ENCODE peak calls at places on chromosomes 13 and 19, in nine cellular contexts. Z is kidney; H is ureter; E is DMS 273 treated with DMSO at 0.1 percent for 48 hours; R is hepatic stellate cell; P is H54; Q is mesendoderm; S is stomach; A is effector memory CD8-positive, alpha-beta T cell. T is an unnamed sample.

GRCh38 chr13:72293206-72293605 is 426.2 kb upstream of the DACH1 start:
- DNase-seq in Z (no peak), H (no peak), E (no peak), R (no peak), P (no peak), Q (no peak), S (no peak), A (no peak), T (no peak)

GRCh38 chr13:85833938-85834337 is 34.7 kb upstream of the SLITRK6 start:
- DNase-seq in Z (no peak), H (no peak), E (no peak), R (no peak), P (no peak), Q (no peak), S (no peak), A (no peak), T (no peak)

GRCh38 chr19:46116121-46116520 is 8.4 kb downstream of the IGFL3 start:
- DNase-seq in Z (no peak), H (no peak), E (no peak), R (no peak), P (no peak), Q (no peak), S (no peak), A (no peak), T (no peak)

GRCh38 chr19:2032296-2032941 is 16.9 kb upstream of the BTBD2 start:
- DNase-seq in Z (peak), H (peak), E (peak), R (peak), P (peak), Q (no peak), S (peak), A (no peak), T (peak)

GRCh38 chr19:42010245-42011126 is 16.5 kb upstream of the ATP1A3 start:
- DNase-seq in Z (no peak), H (no peak), E (no peak), R (peak), P (no peak), Q (peak), S (no peak), A (no peak), T (no peak)

GRCh38 chr19:2271516-2272103 is 10.4 kb downstream of the PEAK3 start:
- DNase-seq in Z (peak), H (no peak), E (no peak), R (peak), P (no peak), Q (no peak), S (no peak), A (no peak), T (no peak)

GRCh38 chr19:2168619-2169424 is 5.1 kb downstream of the DOT1L start:
- DNase-seq in Z (peak), H (peak), E (no peak), R (peak), P (peak), Q (peak), S (peak), A (peak), T (peak)

GRCh38 chr13:66795636-66796035 is 434.5 kb downstream of the PCDH9 start:
- DNase-seq in Z (no peak), H (no peak), E (no peak), R (no peak), P (no peak), Q (no peak), S (no peak), A (no peak), T (no peak)

GRCh38 chr19:6999938-7000732 is 21.1 kb downstream of the MBD3L2B start:
- DNase-seq in Z (no peak), H (no peak), E (no peak), R (no peak), P (no peak), Q (no peak), S (no peak), A (no peak), T (no peak)

GRCh38 chr13:32905063-32905863 is 111.0 kb upstream of the KL start:
- DNase-seq in Z (no peak), H (no peak), E (no peak), R (no peak), P (no peak), Q (peak), S (no peak), A (no peak), T (no peak)

GRCh38 chr13:43285891-43286602 is 262.7 kb downstream of the DNAJC15 start:
- DNase-seq in Z (no peak), H (no peak), E (no peak), R (no peak), P (no peak), Q (no peak), S (no peak), A (no peak), T (no peak)

T was measured in Calu3.